ENCODE peak calls at places on chromosome 1, in seven cellular contexts. One of them, this sample, is unnamed.

GRCh38 chr1:172742599-172743500 is 83.9 kb downstream of the FASLG start:
- DNase-seq in progenitor cell of endocrine pancreas: no peak
- DNase-seq in IMR-90: peak; percentile 51
- DNase-seq in WTC11: no peak
- DNase-seq in LNCaP clone FGC: no peak
- DNase-seq in heart left ventricle: no peak
- DNase-seq in left ventricle myocardium inferior: no peak
- DNase-seq in this sample: no peak

GRCh38 chr1:109509176-109510134 is at the start of gene AMIGO1:
- DNase-seq in progenitor cell of endocrine pancreas: peak; percentile 54
- DNase-seq in IMR-90: peak; percentile 43
- DNase-seq in WTC11: peak; percentile 70
- DNase-seq in LNCaP clone FGC: no peak
- DNase-seq in heart left ventricle: peak; percentile 77
- DNase-seq in left ventricle myocardium inferior: peak; percentile 71
- DNase-seq in this sample: peak; percentile 64

GRCh38 chr1:193031431-193031830 is 27.7 kb downstream of the UCHL5 start:
- DNase-seq in progenitor cell of endocrine pancreas: no peak
- DNase-seq in IMR-90: peak; percentile 31
- DNase-seq in WTC11: no peak
- DNase-seq in LNCaP clone FGC: no peak
- DNase-seq in heart left ventricle: no peak
- DNase-seq in left ventricle myocardium inferior: no peak
- DNase-seq in this sample: no peak

GRCh38 chr1:153977250-153978240 is at the start of gene JTB:
- DNase-seq in progenitor cell of endocrine pancreas: peak; percentile 66
- DNase-seq in IMR-90: peak; percentile 78
- DNase-seq in WTC11: peak; percentile 88
- DNase-seq in LNCaP clone FGC: peak; percentile 48
- DNase-seq in heart left ventricle: peak; percentile 94
- DNase-seq in left ventricle myocardium inferior: peak; percentile 90
- DNase-seq in this sample: peak; percentile 76

GRCh38 chr1:151729966-151730291 is 8.6 kb downstream of the RIIAD1 start:
- DNase-seq in progenitor cell of endocrine pancreas: no peak
- DNase-seq in IMR-90: no peak
- DNase-seq in WTC11: no peak
- DNase-seq in LNCaP clone FGC: no peak
- DNase-seq in heart left ventricle: no peak
- DNase-seq in left ventricle myocardium inferior: no peak
- DNase-seq in this sample: no peak

GRCh38 chr1:40404670-40405462 is 31.3 kb downstream of the SMAP2 start:
- DNase-seq in progenitor cell of endocrine pancreas: no peak
- DNase-seq in IMR-90: peak; percentile 79
- DNase-seq in WTC11: no peak
- DNase-seq in LNCaP clone FGC: no peak
- DNase-seq in heart left ventricle: no peak
- DNase-seq in left ventricle myocardium inferior: no peak
- DNase-seq in this sample: no peak

GRCh38 chr1:230130172-230130944 is 63.3 kb downstream of the GALNT2 start:
- DNase-seq in progenitor cell of endocrine pancreas: no peak
- DNase-seq in IMR-90: no peak
- DNase-seq in WTC11: no peak
- DNase-seq in LNCaP clone FGC: no peak
- DNase-seq in heart left ventricle: no peak
- DNase-seq in left ventricle myocardium inferior: no peak
- DNase-seq in this sample: no peak

GRCh38 chr1:58116284-58116683 is 430.2 kb downstream of the OMA1 start:
- DNase-seq in progenitor cell of endocrine pancreas: no peak
- DNase-seq in IMR-90: no peak
- DNase-seq in WTC11: no peak
- DNase-seq in LNCaP clone FGC: no peak
- DNase-seq in heart left ventricle: no peak
- DNase-seq in left ventricle myocardium inferior: no peak
- DNase-seq in this sample: no peak

GRCh38 chr1:47725732-47726495 is 271.3 kb downstream of the TRABD2B start:
- DNase-seq in progenitor cell of endocrine pancreas: peak; percentile 70
- DNase-seq in IMR-90: peak; percentile 63
- DNase-seq in WTC11: peak; percentile 85
- DNase-seq in LNCaP clone FGC: peak; percentile 27
- DNase-seq in heart left ventricle: peak; percentile 79
- DNase-seq in left ventricle myocardium inferior: peak; percentile 73
- DNase-seq in this sample: peak; percentile 40

GRCh38 chr1:11735854-11736745 is at the start of gene AGTRAP:
- DNase-seq in progenitor cell of endocrine pancreas: peak; percentile 93
- DNase-seq in IMR-90: peak; percentile 87
- DNase-seq in WTC11: peak; percentile 98
- DNase-seq in LNCaP clone FGC: peak; percentile 72
- DNase-seq in heart left ventricle: peak; percentile 98
- DNase-seq in left ventricle myocardium inferior: peak; percentile 98
- DNase-seq in this sample: peak; percentile 84
- TF ChIP-seq CTCF in progenitor cell of endocrine pancreas: peak; percentile 13
- TF ChIP-seq CTCF in IMR-90: no peak
- TF ChIP-seq CTCF in WTC11: no peak
- TF ChIP-seq CTCF in LNCaP clone FGC: no peak
- TF ChIP-seq CTCF in heart left ventricle: no peak
- TF ChIP-seq CTCF in left ventricle myocardium inferior: peak; percentile 21
- TF ChIP-seq CTCF in this sample: no peak

DNA sequence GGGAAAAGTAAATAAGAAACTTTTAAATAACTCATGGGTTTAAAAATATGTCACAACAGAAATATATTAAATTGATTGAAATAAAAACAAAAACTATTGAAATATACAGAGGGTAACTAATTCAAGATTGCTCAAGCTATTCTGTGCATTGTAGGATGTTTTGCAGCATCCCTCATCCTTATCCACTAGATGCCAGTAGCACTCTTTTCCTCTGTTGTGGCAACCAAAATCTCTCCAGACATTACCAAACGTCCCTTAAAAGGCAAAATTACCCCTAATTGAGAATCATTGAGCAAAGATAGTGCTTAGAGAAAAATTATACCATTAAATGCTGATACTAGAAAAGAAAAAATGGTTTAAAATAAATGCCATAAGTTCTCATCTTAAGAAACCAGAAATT is 682.6 kb downstream of the RWDD3 start:
- DNase-seq in progenitor cell of endocrine pancreas: no peak
- DNase-seq in IMR-90: peak; percentile 14
- DNase-seq in WTC11: no peak
- DNase-seq in LNCaP clone FGC: no peak
- DNase-seq in heart left ventricle: no peak
- DNase-seq in left ventricle myocardium inferior: no peak
- DNase-seq in this sample: no peak
- TF ChIP-seq CTCF in progenitor cell of endocrine pancreas: peak; percentile 51
- TF ChIP-seq CTCF in IMR-90: peak; percentile 35
- TF ChIP-seq CTCF in WTC11: no peak
- TF ChIP-seq CTCF in LNCaP clone FGC: peak; percentile 44
- TF ChIP-seq CTCF in heart left ventricle: peak; percentile 30
- TF ChIP-seq CTCF in left ventricle myocardium inferior: peak; percentile 22
- TF ChIP-seq CTCF in this sample: no peak

DNA sequence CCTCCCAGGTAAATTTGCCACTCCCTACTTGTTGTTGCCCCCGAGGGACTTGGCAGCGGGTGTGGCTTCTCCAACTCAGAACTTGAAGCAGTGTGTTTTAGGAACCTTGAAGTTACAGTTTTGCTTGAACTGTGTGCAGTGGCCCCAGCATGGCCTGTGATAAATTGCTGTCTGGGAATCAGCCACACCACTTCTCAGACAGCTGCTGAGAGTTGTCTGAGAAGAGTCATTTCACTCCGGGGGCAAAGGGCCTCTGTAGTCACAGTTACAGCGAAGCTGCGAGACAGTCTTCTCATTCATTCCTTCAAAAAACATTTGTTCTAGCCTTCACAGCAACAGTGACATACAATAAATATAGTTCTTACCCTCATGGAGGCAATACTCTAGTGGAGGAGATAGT is 70.3 kb downstream of the PROX1 start:
- DNase-seq in progenitor cell of endocrine pancreas: no peak
- DNase-seq in IMR-90: no peak
- DNase-seq in WTC11: no peak
- DNase-seq in LNCaP clone FGC: no peak
- DNase-seq in heart left ventricle: no peak
- DNase-seq in left ventricle myocardium inferior: no peak
- DNase-seq in this sample: no peak
- TF ChIP-seq CTCF in progenitor cell of endocrine pancreas: no peak
- TF ChIP-seq CTCF in IMR-90: no peak
- TF ChIP-seq CTCF in WTC11: no peak
- TF ChIP-seq CTCF in LNCaP clone FGC: no peak
- TF ChIP-seq CTCF in heart left ventricle: no peak
- TF ChIP-seq CTCF in left ventricle myocardium inferior: no peak
- TF ChIP-seq CTCF in this sample: no peak

GRCh38 chr1:56189946-56190920 is 389.1 kb downstream of the PLPP3 start:
- DNase-seq in progenitor cell of endocrine pancreas: no peak
- DNase-seq in IMR-90: no peak
- DNase-seq in WTC11: peak; percentile 39
- DNase-seq in LNCaP clone FGC: no peak
- DNase-seq in heart left ventricle: no peak
- DNase-seq in left ventricle myocardium inferior: no peak
- DNase-seq in this sample: no peak
- TF ChIP-seq CTCF in progenitor cell of endocrine pancreas: peak; percentile 42
- TF ChIP-seq CTCF in IMR-90: peak; percentile 8
- TF ChIP-seq CTCF in WTC11: peak; percentile 29
- TF ChIP-seq CTCF in LNCaP clone FGC: peak; percentile 6
- TF ChIP-seq CTCF in heart left ventricle: peak; percentile 57
- TF ChIP-seq CTCF in left ventricle myocardium inferior: peak; percentile 63
- TF ChIP-seq CTCF in this sample: no peak

DNA sequence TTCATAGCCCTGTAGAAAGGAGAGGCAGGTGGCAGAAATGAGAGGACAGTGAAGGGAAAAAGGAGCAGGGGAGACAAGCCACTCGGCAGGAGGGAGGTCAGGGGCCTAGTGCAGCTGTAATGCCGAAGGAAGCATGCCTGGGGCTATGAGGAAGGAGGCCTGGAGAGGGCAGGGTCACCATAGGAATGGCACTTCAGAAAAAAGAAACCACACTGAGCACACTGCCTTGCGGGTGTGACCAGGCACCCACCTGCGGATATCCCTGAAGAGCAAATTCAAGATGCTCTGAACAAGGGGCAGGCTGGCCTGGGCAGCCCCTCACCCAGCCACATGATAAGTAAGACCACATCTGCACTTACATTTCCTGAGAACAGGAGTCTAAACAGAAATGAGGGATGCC is 104.7 kb downstream of the JAK1 start:
- DNase-seq in progenitor cell of endocrine pancreas: no peak
- DNase-seq in IMR-90: peak; percentile 17
- DNase-seq in WTC11: peak; percentile 69
- DNase-seq in LNCaP clone FGC: no peak
- DNase-seq in heart left ventricle: no peak
- DNase-seq in left ventricle myocardium inferior: no peak
- DNase-seq in this sample: peak; percentile 48
- TF ChIP-seq CTCF in progenitor cell of endocrine pancreas: peak; percentile 59
- TF ChIP-seq CTCF in IMR-90: peak; percentile 38
- TF ChIP-seq CTCF in WTC11: no peak
- TF ChIP-seq CTCF in LNCaP clone FGC: peak; percentile 13
- TF ChIP-seq CTCF in heart left ventricle: peak; percentile 37
- TF ChIP-seq CTCF in left ventricle myocardium inferior: peak; percentile 54
- TF ChIP-seq CTCF in this sample: peak; percentile 29

GRCh38 chr1:87799451-87799850 is 470.8 kb downstream of the LMO4 start:
- DNase-seq in progenitor cell of endocrine pancreas: no peak
- DNase-seq in IMR-90: peak; percentile 52
- DNase-seq in WTC11: no peak
- DNase-seq in LNCaP clone FGC: no peak
- DNase-seq in heart left ventricle: no peak
- DNase-seq in left ventricle myocardium inferior: no peak
- DNase-seq in this sample: no peak
- TF ChIP-seq CTCF in progenitor cell of endocrine pancreas: no peak
- TF ChIP-seq CTCF in IMR-90: no peak
- TF ChIP-seq CTCF in WTC11: no peak
- TF ChIP-seq CTCF in LNCaP clone FGC: no peak
- TF ChIP-seq CTCF in heart left ventricle: no peak
- TF ChIP-seq CTCF in left ventricle myocardium inferior: no peak
- TF ChIP-seq CTCF in this sample: no peak

GRCh38 chr1:8879348-8880067 is 1.0 kb upstream of the ENO1 start:
- DNase-seq in progenitor cell of endocrine pancreas: no peak
- DNase-seq in IMR-90: no peak
- DNase-seq in WTC11: no peak
- DNase-seq in LNCaP clone FGC: no peak
- DNase-seq in heart left ventricle: no peak
- DNase-seq in left ventricle myocardium inferior: peak; percentile 69
- DNase-seq in this sample: no peak
- TF ChIP-seq CTCF in progenitor cell of endocrine pancreas: peak; percentile 23
- TF ChIP-seq CTCF in IMR-90: no peak
- TF ChIP-seq CTCF in WTC11: no peak
- TF ChIP-seq CTCF in LNCaP clone FGC: peak; percentile 10
- TF ChIP-seq CTCF in heart left ventricle: peak; percentile 30
- TF ChIP-seq CTCF in left ventricle myocardium inferior: no peak
- TF ChIP-seq CTCF in this sample: peak; percentile 39

GRCh38 chr1:69157046-69157756 is 410.5 kb upstream of the LRRC7 start:
- DNase-seq in progenitor cell of endocrine pancreas: no peak
- DNase-seq in IMR-90: no peak
- DNase-seq in WTC11: no peak
- DNase-seq in LNCaP clone FGC: no peak
- DNase-seq in heart left ventricle: no peak
- DNase-seq in left ventricle myocardium inferior: no peak
- DNase-seq in this sample: no peak
- TF ChIP-seq CTCF in progenitor cell of endocrine pancreas: no peak
- TF ChIP-seq CTCF in IMR-90: no peak
- TF ChIP-seq CTCF in WTC11: no peak
- TF ChIP-seq CTCF in LNCaP clone FGC: no peak
- TF ChIP-seq CTCF in heart left ventricle: no peak
- TF ChIP-seq CTCF in left ventricle myocardium inferior: no peak
- TF ChIP-seq CTCF in this sample: no peak

GRCh38 chr1:206480211-206480610 is 9.9 kb downstream of the IKBKE start:
- DNase-seq in progenitor cell of endocrine pancreas: no peak
- DNase-seq in IMR-90: no peak
- DNase-seq in WTC11: no peak
- DNase-seq in LNCaP clone FGC: no peak
- DNase-seq in heart left ventricle: no peak
- DNase-seq in left ventricle myocardium inferior: no peak
- DNase-seq in this sample: no peak
- TF ChIP-seq CTCF in progenitor cell of endocrine pancreas: no peak
- TF ChIP-seq CTCF in IMR-90: no peak
- TF ChIP-seq CTCF in WTC11: no peak
- TF ChIP-seq CTCF in LNCaP clone FGC: no peak
- TF ChIP-seq CTCF in heart left ventricle: no peak
- TF ChIP-seq CTCF in left ventricle myocardium inferior: no peak
- TF ChIP-seq CTCF in this sample: no peak

This sample was measured in natural killer cell.